ENCODE peak calls at places on chromosomes 5 and 9, in nine cellular contexts. R is heart left ventricle, M is NCI-H526 treated with DMSO at 0.1 percent for 48 hours, L is transverse colon, P is NCI-H2171, Z is nephron progenitor cell, Q is T-helper 2 cell, X is adrenal gland, J is suprapubic skin. A is an unnamed sample.

GRCh38 chr5:133195250-133195649 is 143.4 kb downstream of the HSPA4 start:
- DNase-seq in Q (no peak), Z (no peak), R (no peak), J (no peak), X (no peak), P (no peak), M (no peak), L (no peak), A (no peak)

GRCh38 chr5:138632900-138633489 is 57.8 kb upstream of the HSPA9 start:
- DNase-seq in X (peak; percentile 49), Z (peak; percentile 52), P (no peak), M (peak; percentile 12), J (peak; percentile 74), L (peak; percentile 42), R (peak; percentile 61), Q (peak; percentile 19), A (no peak)

GRCh38 chr9:133701981-133702797 is 36.0 kb downstream of the SARDH start:
- DNase-seq in M (no peak), J (peak; percentile 56), L (peak; percentile 32), Z (peak; percentile 48), R (peak; percentile 41), P (peak; percentile 54), Q (peak; percentile 85), X (no peak), A (no peak)

GRCh38 chr9:112844771-112845542 is 45.7 kb downstream of the SLC46A2 start:
- DNase-seq in Q (peak; percentile 57), M (peak; percentile 0), P (peak; percentile 46), L (peak; percentile 82), X (peak; percentile 77), R (peak; percentile 75), J (peak; percentile 83), Z (peak; percentile 83), A (peak; percentile 81)

GRCh38 chr9:134026981-134027380 is 1.7 kb downstream of the BRD3OS start:
- DNase-seq in J (no peak), L (no peak), X (peak; percentile 26), M (no peak), Z (no peak), R (no peak), P (no peak), Q (no peak), A (no peak)

GRCh38 chr9:135443811-135444470 is 35.6 kb upstream of the PPP1R26 start:
- DNase-seq in X (no peak), M (no peak), P (no peak), Q (no peak), Z (peak; percentile 30), R (no peak), J (no peak), L (no peak), A (no peak)

GRCh38 chr5:139925163-139925562 is 117.9 kb downstream of the NRG2 start:
- DNase-seq in X (no peak), Z (no peak), P (no peak), R (no peak), L (no peak), M (no peak), J (no peak), Q (no peak), A (no peak)

GRCh38 chr9:131651599-131651998 is 88.3 kb downstream of the RAPGEF1 start:
- DNase-seq in P (no peak), Z (no peak), R (no peak), X (no peak), J (no peak), Q (peak; percentile 45), M (no peak), L (no peak), A (no peak)

GRCh38 chr5:111385970-111386831 is 126.1 kb downstream of the STARD4 start:
- DNase-seq in Z (no peak), R (no peak), Q (no peak), P (peak; percentile 49), M (no peak), L (no peak), J (no peak), X (peak; percentile 18), A (no peak)

GRCh38 chr9:124478014-124478753 is 27.9 kb downstream of the ADGRD2 start:
- DNase-seq in P (no peak), L (no peak), M (peak; percentile 26), Q (no peak), Z (peak; percentile 39), J (no peak), X (no peak), R (no peak), A (no peak)

GRCh38 chr9:126985870-126986498 is 71.4 kb downstream of the RALGPS1 start:
- DNase-seq in Q (peak; percentile 99), M (no peak), L (peak; percentile 82), X (no peak), Z (no peak), R (peak; percentile 80), P (no peak), J (no peak), A (no peak)

GRCh38 chr9:131774636-131775035 is 34.8 kb upstream of the RAPGEF1 start:
- DNase-seq in Q (no peak), L (no peak), J (no peak), Z (no peak), M (no peak), X (no peak), R (no peak), P (peak; percentile 47), A (no peak)

A was measured in type B pancreatic cell.